ENCODE peak calls at places on chromosomes 4 and X, in six cellular contexts. Y is T-helper 9 cell; X is GM23248; K is stimulated activated CD4-positive, alpha-beta T cell treated with anti-CD3 and anti-CD28 coated beads, Interleukin-2, amount 100 ng/mL, for 24 hours; V is H7; A is effector CD4-positive, alpha-beta T cell. Z is an unnamed sample.

GRCh38 chrX:17738002-17738713 is 865 bp downstream of the SCML1 start:
- DNase-seq in X (peak), A (peak), K (peak), V (peak), Y (peak), Z (peak)

GRCh38 chr4:163142246-163142645 is 24.4 kb downstream of the NAF1 start:
- DNase-seq in X (no peak), K (no peak), A (no peak), V (no peak), Y (no peak), Z (no peak)

GRCh38 chr4:182280439-182281111 is 37.4 kb downstream of the TENM3 start:
- DNase-seq in K (no peak), V (no peak), Y (no peak), A (no peak), X (no peak), Z (peak)

GRCh38 chr4:154492288-154492687 is 689 bp upstream of the DCHS2 start:
- DNase-seq in K (no peak), X (no peak), A (no peak), Y (no peak), V (peak), Z (no peak)

GRCh38 chr4:34193451-34194154 is 2050.7 kb downstream of the ARAP2 start:
- DNase-seq in Y (no peak), V (no peak), K (no peak), A (no peak), X (peak), Z (no peak)

GRCh38 chr4:3022651-3023050 is 51.7 kb downstream of the HTT-AS start:
- DNase-seq in Y (no peak), K (no peak), A (no peak), X (no peak), V (no peak), Z (no peak)

GRCh38 chr4:20192754-20193521 is 58.8 kb upstream of the SLIT2 start:
- DNase-seq in K (no peak), V (no peak), X (peak), Y (no peak), A (no peak), Z (peak)

GRCh38 chr4:186201535-186202230 is 10.3 kb downstream of the CYP4V2 start:
- DNase-seq in Y (peak), V (peak), A (peak), X (peak), K (peak), Z (peak)

GRCh38 chrX:42678133-42678532 is 99.8 kb downstream of the PPP1R2C start:
- DNase-seq in Y (no peak), A (no peak), K (no peak), X (peak), V (no peak), Z (peak)

GRCh38 chrX:129318375-129318774 is 204.9 kb downstream of the SMARCA1 start:
- DNase-seq in K (no peak), X (peak), A (no peak), V (peak), Y (no peak), Z (peak)

GRCh38 chrX:87409113-87409841 is 108.3 kb upstream of the KLHL4 start:
- DNase-seq in X (peak), A (no peak), K (no peak), Y (no peak), V (no peak), Z (peak)

GRCh38 chr4:14701896-14702295 is 300.4 kb upstream of the CPEB2 start:
- DNase-seq in Y (no peak), X (no peak), A (no peak), V (no peak), K (no peak), Z (no peak)

GRCh38 chrX:80513620-80514019 is 93.4 kb downstream of the TENT5D start:
- DNase-seq in Y (no peak), K (no peak), V (peak), X (no peak), A (no peak), Z (no peak)

GRCh38 chrX:31266172-31267076 is 194.6 kb upstream of the FTHL17 start:
- DNase-seq in V (peak), K (no peak), Y (no peak), A (no peak), X (peak), Z (no peak)

GRCh38 chr4:74109894-74110605 is 11.1 kb upstream of the CXCL2 start:
- DNase-seq in Y (no peak), V (no peak), K (no peak), X (peak), A (no peak), Z (peak)

GRCh38 chrX:86033385-86033784 is 14.0 kb downstream of the CHM start:
- DNase-seq in V (no peak), A (no peak), K (no peak), X (no peak), Y (no peak), Z (no peak)

GRCh38 chr4:62531731-62532130 is 1331.6 kb downstream of the ADGRL3 start:
- DNase-seq in A (no peak), X (no peak), K (no peak), V (peak), Y (no peak), Z (no peak)

GRCh38 chrX:39816871-39817731 is 280.7 kb downstream of the BCOR start:
- DNase-seq in X (peak), V (peak), Y (no peak), K (no peak), A (no peak), Z (peak)

GRCh38 chr4:126182801-126183200 is 868.0 kb downstream of the FAT4 start:
- DNase-seq in V (no peak), X (no peak), K (no peak), Y (no peak), A (no peak), Z (no peak)

GRCh38 chr4:58113083-58113482 is 1002.9 kb upstream of the IGFBP7 start:
- DNase-seq in K (no peak), X (no peak), V (no peak), Y (no peak), A (no peak), Z (no peak)

GRCh38 chr4:151649461-151649860 is 111.3 kb downstream of the GATB start:
- DNase-seq in V (no peak), K (no peak), A (no peak), X (no peak), Y (no peak), Z (no peak)

GRCh38 chr4:185464184-185464583 is 7.3 kb downstream of the CCDC110 start:
- DNase-seq in X (no peak), A (no peak), V (peak), Y (no peak), K (no peak), Z (no peak)

GRCh38 chr4:83850435-83850834 is 314.5 kb downstream of the GPAT3 start:
- DNase-seq in V (no peak), X (peak), K (no peak), A (no peak), Y (no peak), Z (peak)

GRCh38 chr4:152458801-152459302 is 77.0 kb downstream of the FBXW7 start:
- DNase-seq in A (no peak), X (peak), K (no peak), V (no peak), Y (no peak), Z (no peak)

GRCh38 chrX:28787206-28787605 is 200.0 kb downstream of the IL1RAPL1 start:
- DNase-seq in A (no peak), X (peak), K (no peak), V (no peak), Y (no peak), Z (peak)